ENCODE peak calls at places on chromosomes 6 and 20, in five cellular contexts. F is cardiac fibroblast, Y is fibroblast of the aortic adventitia, P is body of pancreas, W is AG04450. C is an unnamed sample.

GRCh38 chr20:1983311-1983710 is 10.5 kb downstream of the PDYN start:
- DNase-seq in F (no peak), Y (no peak), P (peak; percentile 10), W (no peak), C (no peak)

GRCh38 chr6:144897441-144897921 is 612.3 kb downstream of the UTRN start:
- DNase-seq in F (peak; percentile 93), Y (peak; percentile 82), P (no peak), W (peak; percentile 24), C (no peak)

GRCh38 chr6:162177733-162178132 is 549.8 kb downstream of the PRKN start:
- DNase-seq in F (no peak), Y (no peak), P (peak; percentile 47), W (no peak), C (no peak)

GRCh38 chr6:9116026-9116425 is 680.7 kb upstream of the SLC35B3 start:
- DNase-seq in F (no peak), Y (peak; percentile 56), P (no peak), W (peak; percentile 34), C (no peak)

GRCh38 chr6:33419580-33420492 is at the start of gene SYNGAP1:
- DNase-seq in F (peak; percentile 33), Y (peak; percentile 63), P (no peak), W (peak; percentile 36), C (peak; percentile 51)

GRCh38 chr20:58086763-58087566 is 141.5 kb downstream of the ANKRD60 start:
- DNase-seq in F (peak; percentile 49), Y (peak; percentile 42), P (peak; percentile 24), W (no peak), C (peak; percentile 64)

GRCh38 chr6:27375613-27376079 is 12.9 kb upstream of the ZNF391 start:
- DNase-seq in F (peak; percentile 1), Y (peak; percentile 8), P (no peak), W (no peak), C (peak; percentile 12)

GRCh38 chr6:128071212-128071611 is 170.4 kb upstream of the THEMIS start:
- DNase-seq in F (no peak), Y (no peak), P (no peak), W (no peak), C (no peak)

GRCh38 chr6:1267790-1268762 is 43.8 kb upstream of the FOXQ1 start:
- DNase-seq in F (no peak), Y (no peak), P (no peak), W (no peak), C (no peak)

GRCh38 chr20:52800734-52801627 is 171.2 kb upstream of the TSHZ2 start:
- DNase-seq in F (no peak), Y (no peak), P (no peak), W (no peak), C (no peak)
- H3K4me3 ChIP-seq in F (no peak overlapping the region), Y (no peak overlapping the region), P (no peak overlapping the region), W (no peak overlapping the region), C (no peak overlapping the region)

DNA sequence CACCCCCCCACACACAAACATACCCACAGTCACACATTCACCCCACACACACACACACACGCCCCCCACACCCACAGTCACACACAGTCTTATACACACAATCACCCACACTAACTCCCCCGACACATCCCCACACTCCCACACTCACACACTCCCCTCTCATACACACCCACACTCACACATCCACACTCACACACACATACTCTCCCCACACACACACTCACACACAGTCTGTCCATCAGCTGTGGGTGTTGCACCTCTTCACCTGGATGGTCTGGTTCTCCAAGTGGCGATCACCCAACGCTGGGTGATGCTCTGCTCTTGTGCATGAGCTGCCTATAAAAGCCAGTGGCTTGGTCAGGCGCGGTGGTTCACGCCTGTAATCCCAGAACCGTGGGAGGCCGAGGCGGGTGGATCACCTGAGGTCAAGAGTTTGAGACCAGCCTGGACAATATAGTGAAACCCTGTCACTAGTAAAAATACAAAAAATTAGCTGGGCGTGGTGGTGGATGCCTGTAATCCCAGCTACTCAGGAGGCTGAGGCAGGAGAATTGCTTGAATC is 158.9 kb downstream of the SMOC2 start:
- DNase-seq in F (no peak), Y (no peak), P (no peak), W (no peak), C (no peak)
- H3K4me3 ChIP-seq in F (no peak overlapping the region), Y (no peak overlapping the region), P (no peak overlapping the region), W (no peak overlapping the region), C (no peak overlapping the region)

GRCh38 chr20:44586289-44586911 is 4.0 kb downstream of the PKIG start:
- DNase-seq in F (no peak), Y (no peak), P (no peak), W (no peak), C (no peak)
- H3K4me3 ChIP-seq in F (no peak overlapping the region), Y (no peak overlapping the region), P (no peak overlapping the region), W (no peak overlapping the region), C (no peak overlapping the region)

GRCh38 chr6:108171918-108172516 is 6.2 kb downstream of the NR2E1 start:
- DNase-seq in F (no peak), Y (no peak), P (no peak), W (no peak), C (no peak)

GRCh38 chr6:108174371-108175175 is 8.8 kb downstream of the NR2E1 start:
- DNase-seq in F (peak; percentile 49), Y (peak; percentile 51), P (no peak), W (no peak), C (no peak)

GRCh38 chr6:108176281-108177089 is 10.7 kb downstream of the NR2E1 start:
- DNase-seq in F (no peak), Y (no peak), P (no peak), W (no peak), C (no peak)

GRCh38 chr6:108175592-108176279 is 9.9 kb downstream of the NR2E1 start:
- DNase-seq in F (no peak), Y (no peak), P (peak; percentile 57), W (no peak), C (no peak)

GRCh38 chr6:108175176-108175591 is 9.4 kb downstream of the NR2E1 start:
- DNase-seq in F (no peak), Y (no peak), P (no peak), W (no peak), C (no peak)
- H3K4me3 ChIP-seq in F (no peak overlapping the region), Y (no peak overlapping the region), P (no peak overlapping the region), W (no peak overlapping the region), C (no peak overlapping the region)

DNA sequence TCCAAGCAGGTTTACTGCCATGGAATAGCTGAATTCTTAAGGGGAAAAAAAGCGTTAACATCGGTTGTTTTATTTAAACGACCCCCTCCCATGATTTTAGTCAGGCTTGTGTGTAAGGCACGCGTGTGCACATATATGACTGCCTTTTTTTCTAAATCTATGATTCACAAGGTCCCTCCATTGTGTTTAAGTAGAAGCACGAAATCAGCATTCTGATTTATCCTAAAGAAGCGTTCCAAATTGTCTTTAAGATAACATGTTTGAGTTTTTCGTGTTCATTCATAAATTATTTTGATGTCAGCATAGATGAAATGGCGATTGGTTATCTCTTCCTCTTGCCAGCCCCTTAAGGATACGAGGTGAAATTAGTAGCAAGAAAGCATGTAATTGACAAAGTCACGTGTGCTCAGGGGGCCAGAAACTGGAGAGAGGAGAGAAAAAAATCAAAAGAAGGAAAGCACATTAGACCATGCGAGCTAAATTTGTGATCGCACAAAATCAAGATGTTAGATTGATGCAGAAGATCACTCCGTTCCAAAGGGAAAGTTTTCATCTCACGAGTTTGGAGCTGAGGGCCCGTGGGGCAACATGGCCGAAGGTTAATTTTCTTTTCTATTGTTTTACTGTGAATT is at the start of gene LIN28B:
- DNase-seq in F (no peak), Y (no peak), P (no peak), W (no peak), C (no peak)
- H3K4me3 ChIP-seq in F (no peak within 1 kb of the TSS), Y (no peak within 1 kb of the TSS), P (no peak within 1 kb of the TSS), W (no peak within 1 kb of the TSS), C (no peak within 1 kb of the TSS)

DNA sequence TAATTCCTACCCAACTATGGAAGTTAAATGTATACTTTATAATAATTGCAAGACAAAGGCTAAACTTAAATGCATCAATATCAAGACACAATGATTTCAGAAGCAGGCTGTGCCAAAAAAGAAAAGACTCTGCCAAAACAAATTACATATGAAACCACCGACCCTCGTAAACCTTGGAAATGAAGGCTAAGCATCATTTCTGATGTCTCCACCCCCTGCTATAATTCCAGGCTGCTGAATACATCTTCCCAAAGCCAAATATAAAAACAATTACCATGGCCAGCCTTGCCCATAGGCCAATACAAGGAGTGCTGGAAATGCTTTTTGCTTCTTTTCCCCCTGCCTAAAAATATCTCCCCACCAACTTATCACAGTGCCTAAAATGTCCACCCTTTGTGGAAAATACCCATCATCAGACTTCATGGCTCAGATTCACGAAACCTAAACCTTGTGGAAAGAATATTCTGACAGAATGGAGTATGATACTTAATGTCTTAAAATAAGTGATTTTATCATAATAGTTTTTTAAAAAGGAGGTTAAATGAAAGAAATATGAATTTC is 37.4 kb downstream of the RCAN2 start:
- DNase-seq in F (peak; percentile 28), Y (peak; percentile 71), P (no peak), W (no peak), C (no peak)
- H3K4me3 ChIP-seq in F (no peak overlapping the region), Y (no peak overlapping the region), P (no peak overlapping the region), W (no peak overlapping the region), C (no peak overlapping the region)

DNA sequence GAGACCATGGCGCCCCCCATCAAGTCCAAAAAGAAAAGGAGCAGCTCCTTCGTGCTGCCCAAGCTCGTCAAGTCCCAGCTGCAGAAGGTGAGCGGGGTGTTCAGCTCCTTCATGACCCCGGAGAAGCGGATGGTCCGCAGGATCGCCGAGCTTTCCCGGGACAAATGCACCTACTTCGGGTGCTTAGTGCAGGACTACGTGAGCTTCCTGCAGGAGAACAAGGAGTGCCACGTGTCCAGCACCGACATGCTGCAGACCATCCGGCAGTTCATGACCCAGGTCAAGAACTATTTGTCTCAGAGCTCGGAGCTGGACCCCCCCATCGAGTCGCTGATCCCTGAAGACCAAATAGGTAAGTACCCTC is 41.7 kb upstream of the NAA20 start:
- DNase-seq in F (peak; percentile 67), Y (no peak), P (peak; percentile 71), W (no peak), C (no peak)
- H3K4me3 ChIP-seq in F (peak overlapping the region; percentile 72), Y (peak overlapping the region; percentile 84), P (peak overlapping the region; percentile 53), W (peak overlapping the region; percentile 99), C (no peak overlapping the region)